ENCODE peak calls at places on chromosomes 2 and 18, in nine cellular contexts. A is CD4-positive, alpha-beta T cell; U is kidney; T is uterus; Z is GM12865; W is B cell; L is fibroblast of the aortic adventitia; O is astrocyte of the cerebellum; I is progenitor cell of endocrine pancreas. H is an unnamed sample.

GRCh38 chr2:169397697-169398096 is 35.4 kb upstream of the LRP2 start:
- DNase-seq in A (no peak), U (no peak), T (no peak), Z (no peak), W (no peak), L (peak), O (peak), I (no peak), H (no peak)

GRCh38 chr2:102155703-102156515 is 13.4 kb downstream of the IL1R1 start:
- DNase-seq in A (no peak), U (peak), T (peak), Z (no peak), W (no peak), L (peak), O (no peak), I (no peak), H (no peak)

GRCh38 chr2:224927671-224928173 is 114.5 kb downstream of the DOCK10 start:
- DNase-seq in A (peak), U (no peak), T (no peak), Z (no peak), W (no peak), L (no peak), O (no peak), I (no peak), H (no peak)

GRCh38 chr2:7097353-7097895 is 180.2 kb downstream of the RNF144A start:
- DNase-seq in A (peak), U (peak), T (peak), Z (peak), W (peak), L (peak), O (peak), I (peak), H (peak)

GRCh38 chr2:8457620-8458255 is 224.1 kb upstream of the ID2 start:
- DNase-seq in A (no peak), U (no peak), T (no peak), Z (no peak), W (no peak), L (no peak), O (no peak), I (no peak), H (no peak)

GRCh38 chr2:241540766-241541561 is 17.6 kb upstream of the BOK start:
- DNase-seq in A (peak), U (peak), T (peak), Z (peak), W (peak), L (peak), O (no peak), I (peak), H (peak)

GRCh38 chr2:240739797-240740196 is 48.1 kb downstream of the AQP12A start:
- DNase-seq in A (no peak), U (no peak), T (no peak), Z (no peak), W (no peak), L (no peak), O (no peak), I (no peak), H (no peak)

GRCh38 chr2:27152102-27152795 is 3.4 kb downstream of the TCF23 start:
- DNase-seq in A (no peak), U (peak), T (no peak), Z (no peak), W (peak), L (no peak), O (no peak), I (no peak), H (no peak)

GRCh38 chr2:221529943-221530652 is 42.0 kb downstream of the EPHA4 start:
- DNase-seq in A (no peak), U (no peak), T (no peak), Z (no peak), W (no peak), L (peak), O (peak), I (no peak), H (no peak)

GRCh38 chr2:23788100-23788499 is 138.8 kb downstream of the ATAD2B start:
- DNase-seq in A (no peak), U (no peak), T (no peak), Z (peak), W (no peak), L (no peak), O (no peak), I (no peak), H (no peak)

GRCh38 chr2:217774232-217774631 is 228.6 kb downstream of the TNS1 start:
- DNase-seq in A (no peak), U (no peak), T (no peak), Z (no peak), W (no peak), L (no peak), O (no peak), I (no peak), H (no peak)

GRCh38 chr2:163682695-163683094 is 53.1 kb downstream of the FIGN start:
- DNase-seq in A (no peak), U (no peak), T (no peak), Z (no peak), W (no peak), L (peak), O (no peak), I (no peak), H (no peak)

GRCh38 chr2:104043864-104044263 is 810.1 kb upstream of the POU3F3 start:
- DNase-seq in A (no peak), U (no peak), T (no peak), Z (no peak), W (no peak), L (no peak), O (no peak), I (no peak), H (no peak)

GRCh38 chr18:28735731-28736130 is 558.8 kb upstream of the CDH2 start:
- DNase-seq in A (no peak), U (no peak), T (no peak), Z (no peak), W (no peak), L (peak), O (peak), I (no peak), H (no peak)

GRCh38 chr2:86556508-86556907 is 6.7 kb downstream of the CHMP3 start:
- DNase-seq in A (no peak), U (no peak), T (no peak), Z (no peak), W (no peak), L (no peak), O (no peak), I (no peak), H (no peak)

GRCh38 chr2:115160523-115161521 is 718.4 kb downstream of the DPP10 start:
- DNase-seq in A (no peak), U (no peak), T (no peak), Z (no peak), W (no peak), L (no peak), O (no peak), I (peak), H (peak)

GRCh38 chr2:127061377-127062273 is 45.3 kb downstream of the BIN1 start:
- DNase-seq in A (no peak), U (no peak), T (peak), Z (no peak), W (no peak), L (no peak), O (no peak), I (no peak), H (no peak)

GRCh38 chr2:8803658-8804379 is 33.6 kb downstream of the KIDINS220 start:
- DNase-seq in A (no peak), U (no peak), T (no peak), Z (peak), W (no peak), L (peak), O (peak), I (no peak), H (no peak)

GRCh38 chr2:67631474-67631873 is 234.3 kb downstream of the ETAA1 start:
- DNase-seq in A (no peak), U (no peak), T (no peak), Z (no peak), W (no peak), L (no peak), O (peak), I (no peak), H (no peak)

GRCh38 chr2:61658841-61659780 is 121.0 kb upstream of the XPO1 start:
- DNase-seq in A (no peak), U (no peak), T (no peak), Z (peak), W (no peak), L (peak), O (peak), I (no peak), H (no peak)

GRCh38 chr2:44772131-44772530 is 169.4 kb upstream of the SIX3 start:
- DNase-seq in A (no peak), U (no peak), T (no peak), Z (no peak), W (no peak), L (no peak), O (no peak), I (no peak), H (no peak)

GRCh38 chr2:43464546-43464945 is 131.3 kb downstream of the THADA start:
- DNase-seq in A (no peak), U (no peak), T (peak), Z (no peak), W (no peak), L (peak), O (no peak), I (no peak), H (no peak)

GRCh38 chr2:65357095-65357958 is 75.1 kb downstream of the SPRED2 start:
- DNase-seq in A (no peak), U (no peak), T (no peak), Z (peak), W (no peak), L (no peak), O (no peak), I (no peak), H (no peak)

DNA sequence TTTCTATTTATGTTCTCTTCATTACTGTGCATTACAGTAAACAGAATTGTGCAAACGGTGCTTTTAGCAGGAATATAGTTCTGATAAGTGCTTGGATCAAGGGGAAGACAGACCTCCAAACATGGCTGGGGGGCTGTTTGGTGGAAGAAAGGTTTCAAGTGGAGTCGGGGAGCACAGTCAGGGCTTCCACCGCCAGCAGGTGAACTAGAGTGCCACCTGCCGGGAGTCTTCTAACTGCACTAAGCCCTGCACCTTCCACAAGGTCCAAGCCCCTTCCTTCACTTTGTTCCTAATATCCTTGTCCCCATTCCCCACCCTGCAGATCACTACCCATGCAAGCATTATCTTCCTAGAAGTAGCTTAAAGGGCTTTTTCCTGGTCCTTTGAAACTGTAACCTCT is 11.1 kb downstream of the ONECUT2 start:
- DNase-seq in A (no peak), U (no peak), T (no peak), Z (peak), W (no peak), L (no peak), O (no peak), I (no peak), H (no peak)
- TF ChIP-seq CTCF in A (no peak), U (no peak), T (no peak), Z (peak), W (peak), L (peak), O (peak), I (peak), H (no peak)

GRCh38 chr18:31566576-31567306 is 24.9 kb upstream of the TTR start:
- DNase-seq in A (no peak), U (no peak), T (no peak), Z (no peak), W (no peak), L (no peak), O (no peak), I (no peak), H (no peak)

GRCh38 chr18:31565782-31566512 is 25.7 kb upstream of the TTR start:
- DNase-seq in A (no peak), U (no peak), T (no peak), Z (no peak), W (no peak), L (no peak), O (no peak), I (no peak), H (no peak)

GRCh38 chr18:31562726-31563125 is 29.0 kb upstream of the TTR start:
- DNase-seq in A (no peak), U (no peak), T (no peak), Z (no peak), W (no peak), L (no peak), O (no peak), I (no peak), H (no peak)

GRCh38 chr18:31565345-31565744 is 26.3 kb upstream of the TTR start:
- DNase-seq in A (no peak), U (no peak), T (no peak), Z (no peak), W (no peak), L (no peak), O (no peak), I (no peak), H (no peak)

DNA sequence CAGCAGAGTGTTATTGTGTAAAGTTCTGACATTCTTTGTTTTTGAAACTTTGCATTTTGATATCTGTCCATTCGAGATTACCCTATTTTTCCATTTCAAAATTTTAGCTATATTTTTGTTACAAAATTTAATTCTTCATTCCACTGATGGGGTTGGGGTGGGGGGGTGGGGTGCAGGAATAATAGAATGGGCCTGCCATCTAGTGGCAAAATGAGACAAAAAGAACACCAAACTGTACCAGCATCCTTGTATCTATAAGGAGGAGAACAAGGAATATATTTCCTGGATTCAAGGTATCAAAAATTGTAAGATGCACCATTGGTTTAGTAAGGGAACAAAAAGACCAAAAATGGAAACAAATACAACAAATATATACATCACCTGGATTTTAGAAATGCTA is 27.9 kb upstream of the TTR start:
- DNase-seq in A (no peak), U (no peak), T (no peak), Z (no peak), W (no peak), L (no peak), O (no peak), I (no peak), H (no peak)
- TF ChIP-seq CTCF in A (no peak), U (no peak), T (no peak), Z (peak), W (no peak), L (no peak), O (no peak), I (peak), H (no peak)

DNA sequence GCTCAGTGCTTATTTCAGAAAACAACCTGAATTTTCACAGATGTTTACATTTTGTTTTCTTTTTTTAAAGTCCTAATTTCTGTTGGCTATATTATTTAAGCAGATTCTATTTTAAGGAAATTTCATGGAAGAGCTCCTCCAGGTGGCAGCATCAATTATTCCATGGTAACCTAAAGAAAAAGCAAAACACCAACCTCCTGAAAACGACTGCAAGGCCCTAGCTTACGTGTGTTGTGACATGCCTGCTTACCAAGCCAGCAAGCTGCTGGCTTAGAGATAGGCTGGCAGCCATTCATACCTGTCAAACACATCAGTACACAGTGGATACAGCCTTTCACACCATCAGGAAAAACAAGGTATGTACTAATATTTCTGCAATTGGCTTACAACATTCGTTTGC is 64.9 kb downstream of the LPIN2 start:
- DNase-seq in A (no peak), U (no peak), T (no peak), Z (no peak), W (no peak), L (peak), O (peak), I (no peak), H (no peak)
- TF ChIP-seq CTCF in A (no peak), U (peak), T (peak), Z (no peak), W (no peak), L (peak), O (peak), I (peak), H (peak)

GRCh38 chr2:100562613-100563406 is at the start of gene PDCL3:
- DNase-seq in A (peak), U (peak), T (peak), Z (peak), W (peak), L (peak), O (peak), I (peak), H (peak)
- TF ChIP-seq CTCF in A (no peak), U (no peak), T (no peak), Z (no peak), W (no peak), L (peak), O (peak), I (peak), H (no peak)

GRCh38 chr18:38362286-38362792 is 796.7 kb upstream of the CELF4 start:
- DNase-seq in A (no peak), U (no peak), T (no peak), Z (no peak), W (no peak), L (no peak), O (no peak), I (no peak), H (no peak)
- TF ChIP-seq CTCF in A (no peak), U (no peak), T (no peak), Z (no peak), W (no peak), L (no peak), O (no peak), I (no peak), H (no peak)

DNA sequence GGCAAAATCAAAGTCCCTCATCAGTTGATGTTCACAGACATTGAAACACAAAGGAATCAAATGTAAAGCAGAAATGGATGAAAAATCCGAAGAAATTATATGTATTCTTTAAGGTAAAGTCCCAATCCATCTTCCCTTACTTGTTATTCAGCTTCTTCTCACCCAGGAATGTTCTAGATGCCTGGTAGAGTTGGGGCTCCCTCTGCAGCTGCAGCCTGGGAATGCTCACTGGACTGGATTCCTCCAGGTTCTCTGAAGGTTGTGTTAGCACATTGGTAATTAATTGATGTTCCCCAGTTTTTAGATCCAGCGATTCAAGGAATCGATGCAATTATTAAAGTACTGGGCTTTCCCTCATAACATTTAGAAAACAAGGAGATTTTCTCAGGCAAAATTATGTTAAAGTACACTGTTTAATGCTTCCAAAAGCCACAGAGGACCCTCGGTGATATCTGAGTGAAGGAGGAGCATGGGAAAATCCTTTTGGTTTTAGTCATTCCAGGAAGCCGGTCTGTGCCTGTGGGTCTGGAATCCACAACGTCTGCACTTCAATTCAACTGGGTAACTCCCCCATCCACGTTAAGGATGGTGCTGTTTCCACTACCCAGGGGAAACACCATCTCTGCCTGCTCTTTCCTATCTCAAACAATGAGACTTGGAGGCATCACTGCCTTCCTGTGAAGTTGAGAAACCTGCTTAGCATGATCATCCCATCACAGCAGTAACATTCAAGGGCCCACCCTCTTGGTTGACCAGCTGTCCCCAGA is 22.0 kb downstream of the NTSR2 start:
- DNase-seq in A (no peak), U (no peak), T (no peak), Z (no peak), W (no peak), L (peak), O (no peak), I (no peak), H (no peak)
- TF ChIP-seq CTCF in A (no peak), U (no peak), T (peak), Z (no peak), W (no peak), L (peak), O (peak), I (peak), H (no peak)

GRCh38 chr2:156695595-156695994 is 259.4 kb downstream of the GPD2 start:
- DNase-seq in A (no peak), U (no peak), T (no peak), Z (no peak), W (no peak), L (no peak), O (no peak), I (no peak), H (no peak)
- TF ChIP-seq CTCF in A (no peak), U (no peak), T (no peak), Z (no peak), W (no peak), L (no peak), O (no peak), I (no peak), H (no peak)

DNA sequence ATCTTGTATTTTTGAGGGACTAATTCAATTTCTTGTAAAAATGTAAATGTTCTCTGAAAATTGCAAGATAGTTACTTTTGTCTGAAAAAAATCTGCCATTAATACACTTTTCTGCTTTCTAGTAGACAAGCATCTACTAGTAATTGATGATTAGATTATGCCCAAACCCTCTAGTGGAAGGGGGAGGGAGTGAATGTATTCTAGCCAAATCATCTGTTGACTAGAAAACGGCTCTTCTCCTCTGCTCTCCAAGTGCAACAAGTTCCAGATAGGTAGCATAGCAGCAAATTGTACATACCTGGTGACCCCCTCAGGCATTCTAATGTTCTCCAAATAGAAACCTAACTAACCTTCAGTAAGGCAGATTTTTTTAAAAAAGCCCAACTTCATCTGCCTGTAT is 58.6 kb downstream of the RELCH start:
- DNase-seq in A (no peak), U (no peak), T (no peak), Z (no peak), W (no peak), L (no peak), O (no peak), I (no peak), H (no peak)
- TF ChIP-seq CTCF in A (no peak), U (no peak), T (no peak), Z (peak), W (no peak), L (no peak), O (no peak), I (peak), H (peak)

DNA sequence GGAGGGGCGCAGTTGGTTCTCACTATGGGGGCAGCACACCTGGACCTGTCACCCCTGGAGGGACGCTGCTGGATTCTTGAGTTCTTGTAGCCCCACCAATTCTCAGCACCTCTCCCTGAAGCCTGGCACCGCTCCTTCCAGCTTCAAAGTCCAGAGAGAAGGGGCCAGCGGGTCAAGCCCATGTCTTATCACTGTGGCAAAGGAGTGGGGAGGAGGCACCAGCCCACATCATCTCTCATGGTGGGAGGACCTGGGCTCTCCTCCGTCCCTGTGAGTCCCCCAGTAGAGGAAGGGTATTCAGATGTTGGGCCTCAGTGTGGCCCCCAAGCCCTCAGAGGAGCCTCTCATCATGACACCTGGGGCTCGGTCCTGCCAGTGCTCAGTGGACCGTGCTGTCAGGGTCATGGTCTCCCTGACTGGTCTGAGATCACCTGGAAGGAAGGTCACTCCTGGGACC is 67.4 kb downstream of the HS1BP3 start:
- DNase-seq in A (no peak), U (peak), T (no peak), Z (no peak), W (no peak), L (no peak), O (no peak), I (no peak), H (no peak)
- TF ChIP-seq CTCF in A (no peak), U (no peak), T (no peak), Z (no peak), W (no peak), L (no peak), O (no peak), I (no peak), H (no peak)

H was measured in mesothelial cell of epicardium.